ENCODE peak calls at places on chromosomes 16 and 17, in six cellular contexts. One of them, this sample, is unnamed.

GRCh38 chr16:27564226-27564625 is 14.3 kb downstream of the KATNIP start:
- DNase-seq in GM12878: no peak
- DNase-seq in GM12891: no peak
- DNase-seq in HepG2: no peak
- DNase-seq in GM12892: no peak
- DNase-seq in SK-N-SH: peak; percentile 33
- DNase-seq in this sample: no peak

GRCh38 chr16:3444032-3444388 is 530 bp downstream of the NAA60 start:
- DNase-seq in GM12878: no peak
- DNase-seq in GM12892: no peak
- DNase-seq in GM12891: no peak
- DNase-seq in HepG2: peak; percentile 72
- DNase-seq in SK-N-SH: peak; percentile 51
- DNase-seq in this sample: no peak

GRCh38 chr17:21170829-21171228 is 43.1 kb downstream of the TMEM11 start:
- DNase-seq in GM12891: no peak
- DNase-seq in SK-N-SH: no peak
- DNase-seq in HepG2: no peak
- DNase-seq in GM12878: no peak
- DNase-seq in GM12892: no peak
- DNase-seq in this sample: no peak

GRCh38 chr16:63289834-63290460 is 1253.7 kb upstream of the CDH8 start:
- DNase-seq in SK-N-SH: peak; percentile 48
- DNase-seq in GM12892: no peak
- DNase-seq in HepG2: peak; percentile 44
- DNase-seq in GM12891: peak; percentile 25
- DNase-seq in GM12878: no peak
- DNase-seq in this sample: peak; percentile 20

GRCh38 chr16:58727028-58727781 is 6.9 kb downstream of the GOT2 start:
- DNase-seq in HepG2: no peak
- DNase-seq in GM12892: no peak
- DNase-seq in GM12878: no peak
- DNase-seq in GM12891: no peak
- DNase-seq in SK-N-SH: no peak
- DNase-seq in this sample: no peak

GRCh38 chr17:82836823-82837357 is 2.9 kb downstream of the ZNF750 start:
- DNase-seq in GM12892: no peak
- DNase-seq in GM12891: no peak
- DNase-seq in SK-N-SH: no peak
- DNase-seq in HepG2: no peak
- DNase-seq in GM12878: no peak
- DNase-seq in this sample: no peak

GRCh38 chr16:13835935-13836334 is 84.0 kb upstream of the ERCC4 start:
- DNase-seq in SK-N-SH: no peak
- DNase-seq in GM12891: no peak
- DNase-seq in GM12892: no peak
- DNase-seq in GM12878: no peak
- DNase-seq in HepG2: no peak
- DNase-seq in this sample: no peak

GRCh38 chr17:82926081-82926480 is 86.3 kb upstream of the ZNF750 start:
- DNase-seq in GM12878: no peak
- DNase-seq in SK-N-SH: no peak
- DNase-seq in GM12892: no peak
- DNase-seq in HepG2: no peak
- DNase-seq in GM12891: no peak
- DNase-seq in this sample: no peak

GRCh38 chr16:77323695-77324094 is 111.1 kb downstream of the ADAMTS18 start:
- DNase-seq in GM12892: no peak
- DNase-seq in HepG2: no peak
- DNase-seq in GM12878: no peak
- DNase-seq in SK-N-SH: no peak
- DNase-seq in GM12891: no peak
- DNase-seq in this sample: no peak

GRCh38 chr17:39924691-39925055 is 2.7 kb downstream of the ORMDL3 start:
- DNase-seq in GM12878: no peak
- DNase-seq in HepG2: no peak
- DNase-seq in GM12891: no peak
- DNase-seq in GM12892: no peak
- DNase-seq in SK-N-SH: no peak
- DNase-seq in this sample: no peak

GRCh38 chr17:77728022-77728671 is 230.4 kb upstream of the TNRC6C start:
- DNase-seq in GM12878: no peak
- DNase-seq in GM12891: no peak
- DNase-seq in SK-N-SH: peak; percentile 62
- DNase-seq in GM12892: no peak
- DNase-seq in HepG2: peak; percentile 58
- DNase-seq in this sample: no peak

GRCh38 chr17:45703348-45703747 is 80.8 kb upstream of the CRHR1 start:
- DNase-seq in SK-N-SH: no peak
- DNase-seq in HepG2: no peak
- DNase-seq in GM12892: no peak
- DNase-seq in GM12878: no peak
- DNase-seq in GM12891: no peak
- DNase-seq in this sample: no peak

GRCh38 chr16:4960579-4960978 is 2.4 kb downstream of the SEC14L5 start:
- DNase-seq in GM12892: no peak
- DNase-seq in GM12878: no peak
- DNase-seq in SK-N-SH: no peak
- DNase-seq in HepG2: no peak
- DNase-seq in GM12891: no peak
- DNase-seq in this sample: no peak

GRCh38 chr16:11310997-11311561 is 29.9 kb upstream of the PRM1 start:
- DNase-seq in HepG2: no peak
- DNase-seq in GM12878: peak; percentile 92
- DNase-seq in SK-N-SH: no peak
- DNase-seq in GM12892: no peak
- DNase-seq in GM12891: no peak
- DNase-seq in this sample: no peak

GRCh38 chr17:40320771-40321501 is 12.0 kb downstream of the RARA start:
- DNase-seq in GM12892: no peak
- DNase-seq in GM12878: no peak
- DNase-seq in HepG2: no peak
- DNase-seq in SK-N-SH: no peak
- DNase-seq in GM12891: no peak
- DNase-seq in this sample: peak; percentile 57

GRCh38 chr17:82863941-82864720 is 24.3 kb upstream of the ZNF750 start:
- DNase-seq in SK-N-SH: peak; percentile 70
- DNase-seq in HepG2: no peak
- DNase-seq in GM12878: peak; percentile 97
- DNase-seq in GM12892: peak; percentile 70
- DNase-seq in GM12891: peak; percentile 70
- DNase-seq in this sample: peak; percentile 64

GRCh38 chr17:42456223-42457106 is 2.2 kb upstream of the ATP6V0A1 start:
- DNase-seq in GM12891: no peak
- DNase-seq in GM12878: peak; percentile 57
- DNase-seq in HepG2: no peak
- DNase-seq in GM12892: no peak
- DNase-seq in SK-N-SH: no peak
- DNase-seq in this sample: peak; percentile 62

GRCh38 chr17:27610304-27610676 is 20.7 kb upstream of the LGALS9 start:
- DNase-seq in GM12878: no peak
- DNase-seq in GM12891: no peak
- DNase-seq in HepG2: no peak
- DNase-seq in SK-N-SH: no peak
- DNase-seq in GM12892: no peak
- DNase-seq in this sample: no peak

GRCh38 chr17:72950236-72950931 is 142.1 kb downstream of the SLC39A11 start:
- DNase-seq in GM12892: no peak
- DNase-seq in HepG2: no peak
- DNase-seq in SK-N-SH: peak; percentile 74
- DNase-seq in GM12891: no peak
- DNase-seq in GM12878: no peak
- DNase-seq in this sample: no peak

GRCh38 chr16:87202346-87202745 is 114.8 kb downstream of the C16orf95 start:
- DNase-seq in HepG2: no peak
- DNase-seq in GM12891: no peak
- DNase-seq in GM12892: no peak
- DNase-seq in GM12878: no peak
- DNase-seq in SK-N-SH: no peak
- DNase-seq in this sample: no peak

GRCh38 chr16:76265434-76266045 is 11.7 kb upstream of the CNTNAP4 start:
- DNase-seq in GM12892: no peak
- DNase-seq in HepG2: peak; percentile 31
- DNase-seq in GM12891: no peak
- DNase-seq in SK-N-SH: peak; percentile 10
- DNase-seq in GM12878: no peak
- DNase-seq in this sample: peak; percentile 17

GRCh38 chr16:21167929-21168602 is 9.6 kb downstream of the LDAF1 start:
- DNase-seq in GM12878: no peak
- DNase-seq in GM12892: no peak
- DNase-seq in GM12891: no peak
- DNase-seq in HepG2: no peak
- DNase-seq in SK-N-SH: no peak
- DNase-seq in this sample: no peak

GRCh38 chr16:85515319-85515745 is 97.8 kb upstream of the GSE1 start:
- DNase-seq in SK-N-SH: peak; percentile 82
- DNase-seq in GM12878: no peak
- DNase-seq in GM12892: no peak
- DNase-seq in HepG2: no peak
- DNase-seq in GM12891: no peak
- DNase-seq in this sample: no peak

GRCh38 chr16:85514601-85515318 is 98.4 kb upstream of the GSE1 start:
- DNase-seq in GM12892: no peak
- DNase-seq in SK-N-SH: peak; percentile 84
- DNase-seq in GM12878: no peak
- DNase-seq in GM12891: no peak
- DNase-seq in HepG2: peak; percentile 99
- DNase-seq in this sample: no peak

GRCh38 chr16:85517154-85517553 is 96.0 kb upstream of the GSE1 start:
- DNase-seq in GM12878: no peak
- DNase-seq in HepG2: no peak
- DNase-seq in SK-N-SH: no peak
- DNase-seq in GM12892: no peak
- DNase-seq in GM12891: no peak
- DNase-seq in this sample: no peak

GRCh38 chr16:85514295-85514600 is 98.9 kb upstream of the GSE1 start:
- DNase-seq in GM12892: no peak
- DNase-seq in GM12891: no peak
- DNase-seq in HepG2: no peak
- DNase-seq in GM12878: no peak
- DNase-seq in SK-N-SH: no peak
- DNase-seq in this sample: no peak

GRCh38 chr16:85515830-85516397 is 97.2 kb upstream of the GSE1 start:
- DNase-seq in GM12891: no peak
- DNase-seq in SK-N-SH: peak; percentile 85
- DNase-seq in GM12878: no peak
- DNase-seq in HepG2: peak; percentile 97
- DNase-seq in GM12892: no peak
- DNase-seq in this sample: peak; percentile 82
- TF ChIP-seq TAF1 in GM12891: no peak
- TF ChIP-seq TAF1 in SK-N-SH: no peak
- TF ChIP-seq TAF1 in GM12878: no peak
- TF ChIP-seq TAF1 in HepG2: peak; percentile 60
- TF ChIP-seq TAF1 in GM12892: no peak
- TF ChIP-seq TAF1 in this sample: no peak

GRCh38 chr16:66128363-66128725 is 238.1 kb upstream of the CDH5 start:
- DNase-seq in GM12892: no peak
- DNase-seq in GM12878: no peak
- DNase-seq in SK-N-SH: no peak
- DNase-seq in GM12891: no peak
- DNase-seq in HepG2: no peak
- DNase-seq in this sample: no peak

GRCh38 chr16:66130296-66130910 is 236.1 kb upstream of the CDH5 start:
- DNase-seq in SK-N-SH: no peak
- DNase-seq in GM12878: no peak
- DNase-seq in GM12891: no peak
- DNase-seq in HepG2: no peak
- DNase-seq in GM12892: no peak
- DNase-seq in this sample: no peak

GRCh38 chr16:66127459-66128362 is 238.8 kb upstream of the CDH5 start:
- DNase-seq in GM12892: no peak
- DNase-seq in SK-N-SH: peak; percentile 56
- DNase-seq in GM12891: no peak
- DNase-seq in GM12878: no peak
- DNase-seq in HepG2: no peak
- DNase-seq in this sample: no peak

GRCh38 chr16:66131156-66131807 is 235.2 kb upstream of the CDH5 start:
- DNase-seq in HepG2: no peak
- DNase-seq in GM12892: no peak
- DNase-seq in GM12878: no peak
- DNase-seq in SK-N-SH: no peak
- DNase-seq in GM12891: no peak
- DNase-seq in this sample: no peak

GRCh38 chr16:66129196-66129595 is 237.3 kb upstream of the CDH5 start:
- DNase-seq in GM12891: no peak
- DNase-seq in GM12878: no peak
- DNase-seq in GM12892: no peak
- DNase-seq in SK-N-SH: no peak
- DNase-seq in HepG2: no peak
- DNase-seq in this sample: no peak
- TF ChIP-seq TAF1 in GM12891: no peak
- TF ChIP-seq TAF1 in GM12878: no peak
- TF ChIP-seq TAF1 in GM12892: no peak
- TF ChIP-seq TAF1 in SK-N-SH: no peak
- TF ChIP-seq TAF1 in HepG2: no peak
- TF ChIP-seq TAF1 in this sample: no peak

DNA sequence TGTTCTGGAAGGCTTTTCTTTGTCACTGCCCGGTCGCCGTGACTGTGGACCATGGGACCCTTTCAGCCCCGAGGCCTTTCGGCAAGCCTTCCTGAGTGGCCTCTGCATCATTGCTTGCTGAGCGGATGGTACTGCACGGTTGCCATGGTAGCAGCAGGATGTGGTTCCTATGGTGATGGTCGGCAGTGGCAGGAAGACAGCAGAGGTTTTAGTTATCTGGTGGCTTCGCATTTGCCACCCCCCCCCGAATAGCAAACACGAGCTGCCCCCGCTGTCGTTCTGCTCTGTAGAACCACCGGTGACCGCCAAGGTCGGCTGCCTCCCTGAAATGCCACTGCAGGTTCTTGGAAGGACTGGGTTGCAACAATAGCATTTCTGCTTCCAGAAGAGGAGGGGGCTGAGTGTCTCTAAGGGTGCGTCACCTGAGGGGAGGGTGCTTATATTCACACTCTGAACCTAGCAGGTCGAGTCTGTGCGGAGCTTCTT is 76.6 kb downstream of the CMIP start:
- DNase-seq in SK-N-SH: peak; percentile 84
- DNase-seq in GM12891: peak; percentile 72
- DNase-seq in GM12892: peak; percentile 48
- DNase-seq in HepG2: no peak
- DNase-seq in GM12878: no peak
- DNase-seq in this sample: peak; percentile 67
- TF ChIP-seq TAF1 in SK-N-SH: no peak
- TF ChIP-seq TAF1 in GM12891: no peak
- TF ChIP-seq TAF1 in GM12892: no peak
- TF ChIP-seq TAF1 in HepG2: no peak
- TF ChIP-seq TAF1 in GM12878: no peak
- TF ChIP-seq TAF1 in this sample: no peak

GRCh38 chr17:13005530-13005929 is 12.3 kb downstream of the ELAC2 start:
- DNase-seq in HepG2: no peak
- DNase-seq in SK-N-SH: no peak
- DNase-seq in GM12891: no peak
- DNase-seq in GM12878: no peak
- DNase-seq in GM12892: no peak
- DNase-seq in this sample: no peak
- TF ChIP-seq TAF1 in HepG2: no peak
- TF ChIP-seq TAF1 in SK-N-SH: no peak
- TF ChIP-seq TAF1 in GM12891: no peak
- TF ChIP-seq TAF1 in GM12878: no peak
- TF ChIP-seq TAF1 in GM12892: no peak
- TF ChIP-seq TAF1 in this sample: no peak